ENCODE peak calls at places on chromosomes 2 and 18, in six cellular contexts. Y, U, T, O, M and J are unnamed samples.

GRCh38 chr2:222936705-222937104 is 75.9 kb downstream of the ACSL3 start:
- DNase-seq in Y (no peak), U (no peak), T (no peak), O (no peak), M (no peak), J (no peak)

GRCh38 chr2:155350783-155351580 is 652.5 kb downstream of the KCNJ3 start:
- DNase-seq in O (no peak), U (no peak), Y (no peak), M (no peak), T (no peak), J (no peak)

GRCh38 chr18:35495821-35496368 is 1.9 kb downstream of the INO80C start:
- DNase-seq in Y (no peak), U (no peak), M (no peak), O (no peak), T (no peak), J (no peak)

GRCh38 chr2:241802806-241803318 is 6.1 kb upstream of the NEU4 start:
- DNase-seq in T (peak), Y (no peak), U (no peak), M (no peak), O (no peak), J (no peak)

GRCh38 chr2:95328386-95329125 is 31.4 kb downstream of the KCNIP3 start:
- DNase-seq in O (peak), Y (peak), M (no peak), U (no peak), T (no peak), J (no peak)

GRCh38 chr2:33457588-33458247 is 18.7 kb upstream of the RASGRP3 start:
- DNase-seq in T (peak), Y (no peak), U (no peak), M (no peak), O (peak), J (no peak)

GRCh38 chr2:68182902-68183301 is 25.2 kb downstream of the PNO1 start:
- DNase-seq in U (no peak), O (no peak), M (no peak), Y (no peak), T (no peak), J (no peak)

GRCh38 chr2:39696838-39697237 is 31.1 kb downstream of the TMEM178A start:
- DNase-seq in U (no peak), T (no peak), Y (peak), O (peak), M (peak), J (no peak)

GRCh38 chr2:121372082-121372481 is 87.1 kb upstream of the TFCP2L1 start:
- DNase-seq in T (no peak), U (no peak), Y (no peak), M (no peak), O (no peak), J (no peak)

GRCh38 chr18:1840878-1841277 is 730.4 kb downstream of the METTL4 start:
- DNase-seq in O (no peak), Y (no peak), M (no peak), T (no peak), U (no peak), J (no peak)

GRCh38 chr2:36413218-36413617 is 57.6 kb downstream of the CRIM1 start:
- DNase-seq in Y (no peak), M (no peak), O (peak), U (no peak), T (no peak), J (no peak)

GRCh38 chr2:30209227-30209626 is 22.1 kb upstream of the LBH start:
- DNase-seq in T (no peak), M (no peak), Y (no peak), O (no peak), U (no peak), J (no peak)

GRCh38 chr18:24015897-24016631 is 1.5 kb downstream of the TTC39C start:
- DNase-seq in U (no peak), O (no peak), T (no peak), M (no peak), Y (no peak), J (no peak)

GRCh38 chr18:76378526-76379215 is 116.4 kb downstream of the ZNF516 start:
- DNase-seq in O (no peak), Y (no peak), U (no peak), T (no peak), M (no peak), J (no peak)

GRCh38 chr2:105747997-105748396 is 3.3 kb downstream of the NCK2 start:
- DNase-seq in M (no peak), T (no peak), O (no peak), U (no peak), Y (no peak), J (no peak)

GRCh38 chr2:240435457-240435954 is at the start of gene GPC1:
- DNase-seq in O (peak), Y (peak), T (peak), U (peak), M (peak), J (peak)

GRCh38 chr2:68385232-68385906 is 20.3 kb downstream of the PLEK start:
- DNase-seq in T (no peak), M (no peak), Y (no peak), O (no peak), U (no peak), J (no peak)

GRCh38 chr18:27500531-27500930 is 315.4 kb upstream of the CHST9 start:
- DNase-seq in U (no peak), O (no peak), M (no peak), T (no peak), Y (no peak), J (no peak)

GRCh38 chr2:128689971-128690370 is 371.3 kb upstream of the HS6ST1 start:
- DNase-seq in T (no peak), M (no peak), Y (no peak), U (no peak), O (no peak), J (no peak)

GRCh38 chr2:220969348-220969747 is 602.8 kb downstream of the EPHA4 start:
- DNase-seq in Y (no peak), M (no peak), T (no peak), U (no peak), O (no peak), J (no peak)

GRCh38 chr2:71546777-71547281 is 93.5 kb downstream of the DYSF start:
- DNase-seq in O (no peak), M (no peak), T (no peak), U (no peak), Y (no peak), J (no peak)

GRCh38 chr18:50469380-50469781 is 90.5 kb upstream of the MAPK4 start:
- DNase-seq in Y (no peak), T (no peak), O (no peak), M (no peak), U (no peak), J (no peak)

GRCh38 chr2:199457147-199458016 is at the start of gene SATB2:
- DNase-seq in U (peak), M (peak), Y (peak), O (peak), T (peak), J (no peak)

GRCh38 chr2:235032466-235032865 is 80.6 kb downstream of the SH3BP4 start:
- DNase-seq in U (no peak), M (no peak), O (no peak), T (no peak), Y (no peak), J (no peak)

GRCh38 chr2:162317910-162318279 is 589 bp downstream of the IFIH1 start:
- DNase-seq in Y (peak), M (no peak), U (no peak), O (peak), T (no peak), J (peak)

GRCh38 chr2:73028841-73029240 is 42.7 kb downstream of the SFXN5 start:
- DNase-seq in T (no peak), Y (no peak), U (peak), M (peak), O (peak), J (no peak)

GRCh38 chr2:137000790-137001189 is 235.4 kb downstream of the THSD7B start:
- DNase-seq in Y (no peak), O (no peak), T (no peak), U (no peak), M (peak), J (no peak)